ENCODE peak calls at places on chromosomes 5 and 9, in nine cellular contexts. E is effector memory CD8-positive, alpha-beta T cell; A is frontal cortex; F is H54; H is HEK293T; W is EL; U is T-helper 1 cell; R is T1000; K is globus pallidus. V is an unnamed sample.

GRCh38 chr9:116928884-116929283 is 241.8 kb downstream of the TRIM32 start:
- DNase-seq in R (no peak), U (no peak), A (no peak), K (no peak), W (no peak), H (no peak), F (no peak), E (no peak), V (no peak)

GRCh38 chr5:5795074-5795779 is 372.8 kb downstream of the ICE1 start:
- DNase-seq in U (no peak), A (no peak), H (no peak), F (no peak), R (no peak), W (no peak), K (no peak), E (no peak), V (no peak)

GRCh38 chr5:99879791-99880511 is 655.2 kb upstream of the FAM174A start:
- DNase-seq in F (no peak), R (no peak), A (no peak), H (no peak), U (no peak), E (no peak), K (no peak), W (no peak), V (no peak)

GRCh38 chr5:982377-983237 is 26.0 kb upstream of the NKD2 start:
- DNase-seq in K (no peak), H (peak; percentile 69), E (no peak), F (no peak), W (no peak), R (no peak), A (no peak), U (no peak), V (no peak)

GRCh38 chr9:18142964-18143363 is 331.0 kb upstream of the ADAMTSL1 start:
- DNase-seq in A (no peak), W (peak; percentile 3), K (no peak), H (peak; percentile 28), E (no peak), U (no peak), R (no peak), F (no peak), V (no peak)

GRCh38 chr5:16736158-16736994 is 119.6 kb upstream of the RETREG1 start:
- DNase-seq in E (no peak), K (peak; percentile 55), H (no peak), W (peak; percentile 54), R (no peak), U (no peak), F (no peak), A (no peak), V (peak; percentile 59)

GRCh38 chr5:128334010-128334716 is 203.9 kb downstream of the FBN2 start:
- DNase-seq in K (no peak), W (no peak), U (no peak), F (no peak), H (no peak), A (no peak), R (no peak), E (no peak), V (no peak)

GRCh38 chr9:113999256-114000062 is 78.6 kb downstream of the AMBP start:
- DNase-seq in K (no peak), R (no peak), W (no peak), F (no peak), U (no peak), A (no peak), H (no peak), E (no peak), V (no peak)

GRCh38 chr5:132655821-132656773 is 1.9 kb upstream of the IL13 start:
- DNase-seq in W (peak; percentile 47), H (no peak), U (no peak), R (no peak), E (peak; percentile 19), A (peak; percentile 56), K (peak; percentile 24), F (no peak), V (no peak)

GRCh38 chr9:106883626-106884190 is 20.7 kb downstream of the ZNF462 start:
- DNase-seq in K (no peak), H (no peak), R (no peak), W (peak; percentile 60), U (no peak), F (no peak), A (no peak), E (no peak), V (no peak)

GRCh38 chr9:103574056-103574455 is 520.1 kb upstream of the SMC2 start:
- DNase-seq in U (no peak), A (no peak), H (no peak), R (no peak), E (no peak), F (no peak), K (no peak), W (no peak), V (no peak)

GRCh38 chr9:80874276-80874675 is 815.1 kb downstream of the TLE1 start:
- DNase-seq in U (no peak), E (no peak), A (no peak), K (no peak), F (no peak), W (peak; percentile 86), R (no peak), H (no peak), V (no peak)

GRCh38 chr9:114299286-114300152 is 23.4 kb upstream of the ORM1 start:
- DNase-seq in A (no peak), H (no peak), U (no peak), R (no peak), K (no peak), E (no peak), F (no peak), W (no peak), V (no peak)

GRCh38 chr9:4994166-4994890 is 9.3 kb downstream of the JAK2 start:
- DNase-seq in A (no peak), F (no peak), K (no peak), U (no peak), H (no peak), R (no peak), W (no peak), E (no peak), V (no peak)

GRCh38 chr5:132259061-132259851 is 1.8 kb downstream of the PDLIM4 start:
- DNase-seq in U (no peak), A (peak; percentile 42), K (peak; percentile 64), W (peak; percentile 92), R (peak; percentile 29), H (no peak), E (no peak), F (no peak), V (no peak)

GRCh38 chr5:172163346-172163745 is 24.7 kb downstream of the STK10 start:
- DNase-seq in E (no peak), A (no peak), H (no peak), F (no peak), R (no peak), W (no peak), K (no peak), U (no peak), V (no peak)

GRCh38 chr5:9905661-9906060 is 275.5 kb upstream of the TAS2R1 start:
- DNase-seq in A (no peak), R (no peak), E (no peak), U (no peak), F (no peak), H (no peak), W (no peak), K (no peak), V (no peak)

GRCh38 chr5:64767959-64768357 is 533 bp downstream of the SREK1IP1 start:
- DNase-seq in H (peak; percentile 9), K (no peak), A (no peak), F (no peak), U (no peak), R (no peak), W (peak; percentile 26), E (no peak), V (peak; percentile 2)

GRCh38 chr5:116358911-116359418 is 215.7 kb downstream of the SEMA6A start:
- DNase-seq in F (no peak), W (no peak), A (no peak), K (no peak), E (no peak), R (no peak), U (no peak), H (no peak), V (no peak)

GRCh38 chr5:115829913-115830312 is 11.5 kb downstream of the ATG12 start:
- DNase-seq in A (no peak), K (no peak), U (no peak), W (no peak), E (no peak), F (no peak), R (no peak), H (no peak), V (no peak)

GRCh38 chr9:128282500-128282899 is 6.4 kb downstream of the SWI5 start:
- DNase-seq in H (no peak), F (no peak), W (peak; percentile 76), K (no peak), R (no peak), U (no peak), A (no peak), E (no peak), V (no peak)

GRCh38 chr5:39616131-39616530 is 191.4 kb upstream of the DAB2 start:
- DNase-seq in R (no peak), A (no peak), W (no peak), H (no peak), F (no peak), E (no peak), K (no peak), U (no peak), V (no peak)

GRCh38 chr9:77712533-77713130 is 64.5 kb upstream of the GNA14 start:
- DNase-seq in F (peak; percentile 81), E (no peak), A (no peak), R (no peak), H (no peak), K (no peak), U (no peak), W (peak; percentile 90), V (no peak)

GRCh38 chr9:126327016-126327749 is 554 bp downstream of the MVB12B start:
- DNase-seq in R (no peak), U (no peak), K (no peak), E (peak; percentile 15), W (peak; percentile 4), F (peak; percentile 50), H (peak; percentile 60), A (peak; percentile 78), V (no peak)

GRCh38 chr5:43036856-43037711 is 3.0 kb downstream of the ANXA2R start:
- DNase-seq in A (no peak), R (no peak), H (no peak), E (no peak), K (no peak), U (no peak), W (no peak), F (no peak), V (no peak)

GRCh38 chr5:34959323-34959722 is 30.0 kb downstream of the DNAJC21 start:
- DNase-seq in F (peak; percentile 18), K (no peak), E (no peak), W (peak; percentile 57), U (no peak), H (no peak), R (no peak), A (no peak), V (no peak)

GRCh38 chr5:126182901-126183695 is 240.1 kb upstream of the GRAMD2B start:
- DNase-seq in U (no peak), E (no peak), H (no peak), W (no peak), A (peak; percentile 25), K (peak; percentile 89), F (no peak), R (no peak), V (no peak)

GRCh38 chr5:55821731-55822512 is 29.2 kb upstream of the IL31RA start:
- DNase-seq in R (no peak), K (no peak), H (no peak), A (no peak), F (no peak), E (no peak), W (peak; percentile 6), U (no peak), V (no peak)

GRCh38 chr5:65086234-65086886 is 317.6 kb downstream of the CWC27 start:
- DNase-seq in W (no peak), R (no peak), A (no peak), H (no peak), F (no peak), U (no peak), E (no peak), K (no peak), V (no peak)

GRCh38 chr9:20838218-20838617 is 154.2 kb downstream of the FOCAD start:
- DNase-seq in W (peak; percentile 41), R (no peak), A (no peak), E (no peak), U (no peak), H (no peak), K (no peak), F (no peak), V (no peak)

GRCh38 chr5:5419291-5420210 is 2.9 kb upstream of the ICE1 start:
- DNase-seq in R (peak; percentile 6), F (peak; percentile 57), A (no peak), H (peak; percentile 38), U (no peak), E (no peak), W (peak; percentile 87), K (peak; percentile 20), V (peak; percentile 46)